ENCODE peak calls at places on chromosomes 7 and 10, in nine cellular contexts. One of them, this sample, is unnamed.

GRCh38 chr10:14487511-14487909 is 156.8 kb upstream of the FRMD4A start:
- DNase-seq in lower lobe of right lung: no peak
- DNase-seq in HFF-Myc: no peak
- DNase-seq in astrocyte of the cerebellum: no peak
- DNase-seq in foreskin fibroblast: peak
- DNase-seq in GM13977: no peak
- DNase-seq in GM23338: no peak
- DNase-seq in mammary epithelial cell: peak
- DNase-seq in uterus: no peak
- DNase-seq in this sample: peak

GRCh38 chr10:112783653-112784426 is 166.2 kb upstream of the TCF7L2 start:
- DNase-seq in lower lobe of right lung: no peak
- DNase-seq in HFF-Myc: no peak
- DNase-seq in astrocyte of the cerebellum: no peak
- DNase-seq in foreskin fibroblast: no peak
- DNase-seq in GM13977: no peak
- DNase-seq in GM23338: no peak
- DNase-seq in mammary epithelial cell: no peak
- DNase-seq in uterus: no peak
- DNase-seq in this sample: peak

GRCh38 chr10:44979281-44980181 is 922 bp upstream of the DEPP1 start:
- DNase-seq in lower lobe of right lung: no peak
- DNase-seq in HFF-Myc: no peak
- DNase-seq in astrocyte of the cerebellum: no peak
- DNase-seq in foreskin fibroblast: no peak
- DNase-seq in GM13977: no peak
- DNase-seq in GM23338: no peak
- DNase-seq in mammary epithelial cell: peak
- DNase-seq in uterus: no peak
- DNase-seq in this sample: peak

GRCh38 chr7:80819503-80819902 is 99.3 kb downstream of the SEMA3C start:
- DNase-seq in lower lobe of right lung: no peak
- DNase-seq in HFF-Myc: no peak
- DNase-seq in astrocyte of the cerebellum: no peak
- DNase-seq in foreskin fibroblast: no peak
- DNase-seq in GM13977: no peak
- DNase-seq in GM23338: no peak
- DNase-seq in mammary epithelial cell: no peak
- DNase-seq in uterus: no peak
- DNase-seq in this sample: no peak

GRCh38 chr10:23114228-23114850 is 19.0 kb downstream of the MSRB2 start:
- DNase-seq in lower lobe of right lung: no peak
- DNase-seq in HFF-Myc: no peak
- DNase-seq in astrocyte of the cerebellum: no peak
- DNase-seq in foreskin fibroblast: no peak
- DNase-seq in GM13977: no peak
- DNase-seq in GM23338: no peak
- DNase-seq in mammary epithelial cell: no peak
- DNase-seq in uterus: no peak
- DNase-seq in this sample: no peak

GRCh38 chr10:17959870-17960269 is 8.2 kb downstream of the SLC39A12 start:
- DNase-seq in lower lobe of right lung: no peak
- DNase-seq in HFF-Myc: no peak
- DNase-seq in astrocyte of the cerebellum: no peak
- DNase-seq in foreskin fibroblast: no peak
- DNase-seq in GM13977: no peak
- DNase-seq in GM23338: no peak
- DNase-seq in mammary epithelial cell: no peak
- DNase-seq in uterus: no peak
- DNase-seq in this sample: no peak

GRCh38 chr10:126302831-126303230 is 85.4 kb downstream of the ADAM12 start:
- DNase-seq in lower lobe of right lung: no peak
- DNase-seq in HFF-Myc: no peak
- DNase-seq in astrocyte of the cerebellum: no peak
- DNase-seq in foreskin fibroblast: peak
- DNase-seq in GM13977: no peak
- DNase-seq in GM23338: peak
- DNase-seq in mammary epithelial cell: no peak
- DNase-seq in uterus: no peak
- DNase-seq in this sample: peak

GRCh38 chr10:62335326-62335725 is 38.8 kb upstream of the ZNF365 start:
- DNase-seq in lower lobe of right lung: no peak
- DNase-seq in HFF-Myc: peak
- DNase-seq in astrocyte of the cerebellum: no peak
- DNase-seq in foreskin fibroblast: peak
- DNase-seq in GM13977: no peak
- DNase-seq in GM23338: no peak
- DNase-seq in mammary epithelial cell: peak
- DNase-seq in uterus: no peak
- DNase-seq in this sample: peak

GRCh38 chr10:77635402-77636227 is 2.0 kb downstream of the KCNMA1 start:
- DNase-seq in lower lobe of right lung: no peak
- DNase-seq in HFF-Myc: no peak
- DNase-seq in astrocyte of the cerebellum: no peak
- DNase-seq in foreskin fibroblast: no peak
- DNase-seq in GM13977: no peak
- DNase-seq in GM23338: peak
- DNase-seq in mammary epithelial cell: no peak
- DNase-seq in uterus: no peak
- DNase-seq in this sample: no peak

GRCh38 chr10:77637474-77637985 is at the start of gene KCNMA1:
- DNase-seq in lower lobe of right lung: peak
- DNase-seq in HFF-Myc: no peak
- DNase-seq in astrocyte of the cerebellum: no peak
- DNase-seq in foreskin fibroblast: peak
- DNase-seq in GM13977: peak
- DNase-seq in GM23338: peak
- DNase-seq in mammary epithelial cell: peak
- DNase-seq in uterus: peak
- DNase-seq in this sample: no peak

GRCh38 chr10:77636286-77636966 is 1.2 kb downstream of the KCNMA1 start:
- DNase-seq in lower lobe of right lung: no peak
- DNase-seq in HFF-Myc: no peak
- DNase-seq in astrocyte of the cerebellum: no peak
- DNase-seq in foreskin fibroblast: peak
- DNase-seq in GM13977: peak
- DNase-seq in GM23338: peak
- DNase-seq in mammary epithelial cell: no peak
- DNase-seq in uterus: no peak
- DNase-seq in this sample: no peak

GRCh38 chr10:77637986-77638765 is 568 bp upstream of the KCNMA1 start:
- DNase-seq in lower lobe of right lung: peak
- DNase-seq in HFF-Myc: no peak
- DNase-seq in astrocyte of the cerebellum: no peak
- DNase-seq in foreskin fibroblast: peak
- DNase-seq in GM13977: peak
- DNase-seq in GM23338: peak
- DNase-seq in mammary epithelial cell: peak
- DNase-seq in uterus: peak
- DNase-seq in this sample: no peak

GRCh38 chr10:77636967-77637473 is 588 bp downstream of the KCNMA1 start:
- DNase-seq in lower lobe of right lung: peak
- DNase-seq in HFF-Myc: no peak
- DNase-seq in astrocyte of the cerebellum: no peak
- DNase-seq in foreskin fibroblast: peak
- DNase-seq in GM13977: no peak
- DNase-seq in GM23338: no peak
- DNase-seq in mammary epithelial cell: no peak
- DNase-seq in uterus: no peak
- DNase-seq in this sample: no peak
- TF ChIP-seq CTCF in lower lobe of right lung: no peak
- TF ChIP-seq CTCF in HFF-Myc: no peak
- TF ChIP-seq CTCF in astrocyte of the cerebellum: no peak
- TF ChIP-seq CTCF in foreskin fibroblast: no peak
- TF ChIP-seq CTCF in GM13977: no peak
- TF ChIP-seq CTCF in GM23338: no peak
- TF ChIP-seq CTCF in mammary epithelial cell: no peak
- TF ChIP-seq CTCF in uterus: no peak
- TF ChIP-seq CTCF in this sample: no peak

GRCh38 chr7:14585232-14585631 is 317.3 kb downstream of the DGKB start:
- DNase-seq in lower lobe of right lung: no peak
- DNase-seq in HFF-Myc: no peak
- DNase-seq in astrocyte of the cerebellum: no peak
- DNase-seq in foreskin fibroblast: no peak
- DNase-seq in GM13977: no peak
- DNase-seq in GM23338: no peak
- DNase-seq in mammary epithelial cell: no peak
- DNase-seq in uterus: no peak
- DNase-seq in this sample: no peak

DNA sequence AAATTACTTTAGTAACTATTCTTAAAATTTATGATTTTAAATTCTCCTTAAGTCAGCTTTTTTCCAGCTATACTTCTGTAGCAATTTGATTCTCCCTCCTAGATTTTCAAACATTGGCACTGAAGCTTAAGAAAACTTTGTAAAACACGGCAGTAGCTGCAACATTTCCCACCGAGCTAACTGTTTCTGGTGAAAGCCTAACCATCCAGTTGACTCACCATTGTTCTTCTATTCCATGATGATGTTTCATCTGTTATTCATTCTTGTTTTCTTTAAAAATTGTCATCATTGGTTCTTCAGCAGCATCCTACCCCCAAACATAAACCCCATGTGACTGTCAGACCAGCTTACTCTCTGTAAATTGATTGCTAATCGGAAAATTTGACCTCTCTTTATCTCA is 312.3 kb downstream of the DGKB start:
- DNase-seq in lower lobe of right lung: no peak
- DNase-seq in HFF-Myc: no peak
- DNase-seq in astrocyte of the cerebellum: no peak
- DNase-seq in foreskin fibroblast: peak
- DNase-seq in GM13977: no peak
- DNase-seq in GM23338: no peak
- DNase-seq in mammary epithelial cell: no peak
- DNase-seq in uterus: no peak
- DNase-seq in this sample: no peak
- TF ChIP-seq CTCF in lower lobe of right lung: no peak
- TF ChIP-seq CTCF in HFF-Myc: no peak
- TF ChIP-seq CTCF in astrocyte of the cerebellum: no peak
- TF ChIP-seq CTCF in foreskin fibroblast: no peak
- TF ChIP-seq CTCF in GM13977: no peak
- TF ChIP-seq CTCF in GM23338: no peak
- TF ChIP-seq CTCF in mammary epithelial cell: no peak
- TF ChIP-seq CTCF in uterus: no peak
- TF ChIP-seq CTCF in this sample: no peak

GRCh38 chr10:119251315-119251708 is 43.9 kb downstream of the GRK5 start:
- DNase-seq in lower lobe of right lung: no peak
- DNase-seq in HFF-Myc: no peak
- DNase-seq in astrocyte of the cerebellum: no peak
- DNase-seq in foreskin fibroblast: peak
- DNase-seq in GM13977: no peak
- DNase-seq in GM23338: no peak
- DNase-seq in mammary epithelial cell: no peak
- DNase-seq in uterus: peak
- DNase-seq in this sample: no peak

GRCh38 chr10:119252470-119253151 is 45.2 kb downstream of the GRK5 start:
- DNase-seq in lower lobe of right lung: no peak
- DNase-seq in HFF-Myc: no peak
- DNase-seq in astrocyte of the cerebellum: no peak
- DNase-seq in foreskin fibroblast: no peak
- DNase-seq in GM13977: no peak
- DNase-seq in GM23338: no peak
- DNase-seq in mammary epithelial cell: no peak
- DNase-seq in uterus: no peak
- DNase-seq in this sample: no peak

GRCh38 chr10:119252051-119252465 is 44.7 kb downstream of the GRK5 start:
- DNase-seq in lower lobe of right lung: no peak
- DNase-seq in HFF-Myc: no peak
- DNase-seq in astrocyte of the cerebellum: no peak
- DNase-seq in foreskin fibroblast: peak
- DNase-seq in GM13977: no peak
- DNase-seq in GM23338: no peak
- DNase-seq in mammary epithelial cell: no peak
- DNase-seq in uterus: no peak
- DNase-seq in this sample: no peak

GRCh38 chr10:119254355-119254754 is 47.0 kb downstream of the GRK5 start:
- DNase-seq in lower lobe of right lung: no peak
- DNase-seq in HFF-Myc: no peak
- DNase-seq in astrocyte of the cerebellum: no peak
- DNase-seq in foreskin fibroblast: no peak
- DNase-seq in GM13977: no peak
- DNase-seq in GM23338: no peak
- DNase-seq in mammary epithelial cell: no peak
- DNase-seq in uterus: no peak
- DNase-seq in this sample: no peak

DNA sequence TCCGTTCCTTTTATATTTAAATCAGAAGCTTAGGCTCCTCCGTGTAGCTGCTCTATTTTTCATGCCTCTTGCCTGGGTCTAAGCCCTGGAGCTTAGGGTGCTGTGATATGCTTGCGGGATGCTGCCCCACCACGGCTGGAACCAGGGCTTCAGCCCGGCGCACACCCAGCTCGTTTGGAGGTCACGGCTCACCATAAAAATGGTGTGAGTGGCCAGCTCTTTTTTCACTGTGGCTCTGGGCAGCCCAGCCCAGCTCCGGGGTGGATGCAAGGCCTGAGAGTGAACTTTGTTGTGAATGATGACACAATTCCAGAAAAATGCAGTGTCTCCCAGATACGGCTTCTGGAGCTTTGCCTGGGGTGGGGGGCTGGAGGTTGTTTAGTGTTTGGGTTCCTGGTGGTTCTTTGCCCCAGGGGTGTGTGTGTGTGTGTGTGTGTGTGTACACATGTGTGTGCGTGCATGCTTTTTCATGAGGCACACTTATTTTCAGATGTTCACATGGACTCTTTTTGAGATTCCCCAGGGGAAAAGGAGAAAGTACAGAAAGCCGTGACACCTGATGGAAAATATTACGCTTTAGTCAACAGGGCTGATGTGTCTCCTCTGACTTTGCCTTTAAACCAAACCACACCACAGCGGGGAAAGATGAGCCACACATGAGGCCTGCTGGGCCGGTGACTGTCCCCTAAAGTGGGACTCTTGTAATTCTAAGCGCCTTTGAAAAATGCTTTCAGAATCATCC is 46.2 kb downstream of the GRK5 start:
- DNase-seq in lower lobe of right lung: no peak
- DNase-seq in HFF-Myc: peak
- DNase-seq in astrocyte of the cerebellum: peak
- DNase-seq in foreskin fibroblast: peak
- DNase-seq in GM13977: no peak
- DNase-seq in GM23338: peak
- DNase-seq in mammary epithelial cell: peak
- DNase-seq in uterus: peak
- DNase-seq in this sample: peak
- TF ChIP-seq CTCF in lower lobe of right lung: no peak
- TF ChIP-seq CTCF in HFF-Myc: no peak
- TF ChIP-seq CTCF in astrocyte of the cerebellum: peak
- TF ChIP-seq CTCF in foreskin fibroblast: peak
- TF ChIP-seq CTCF in GM13977: no peak
- TF ChIP-seq CTCF in GM23338: no peak
- TF ChIP-seq CTCF in mammary epithelial cell: no peak
- TF ChIP-seq CTCF in uterus: no peak
- TF ChIP-seq CTCF in this sample: no peak

DNA sequence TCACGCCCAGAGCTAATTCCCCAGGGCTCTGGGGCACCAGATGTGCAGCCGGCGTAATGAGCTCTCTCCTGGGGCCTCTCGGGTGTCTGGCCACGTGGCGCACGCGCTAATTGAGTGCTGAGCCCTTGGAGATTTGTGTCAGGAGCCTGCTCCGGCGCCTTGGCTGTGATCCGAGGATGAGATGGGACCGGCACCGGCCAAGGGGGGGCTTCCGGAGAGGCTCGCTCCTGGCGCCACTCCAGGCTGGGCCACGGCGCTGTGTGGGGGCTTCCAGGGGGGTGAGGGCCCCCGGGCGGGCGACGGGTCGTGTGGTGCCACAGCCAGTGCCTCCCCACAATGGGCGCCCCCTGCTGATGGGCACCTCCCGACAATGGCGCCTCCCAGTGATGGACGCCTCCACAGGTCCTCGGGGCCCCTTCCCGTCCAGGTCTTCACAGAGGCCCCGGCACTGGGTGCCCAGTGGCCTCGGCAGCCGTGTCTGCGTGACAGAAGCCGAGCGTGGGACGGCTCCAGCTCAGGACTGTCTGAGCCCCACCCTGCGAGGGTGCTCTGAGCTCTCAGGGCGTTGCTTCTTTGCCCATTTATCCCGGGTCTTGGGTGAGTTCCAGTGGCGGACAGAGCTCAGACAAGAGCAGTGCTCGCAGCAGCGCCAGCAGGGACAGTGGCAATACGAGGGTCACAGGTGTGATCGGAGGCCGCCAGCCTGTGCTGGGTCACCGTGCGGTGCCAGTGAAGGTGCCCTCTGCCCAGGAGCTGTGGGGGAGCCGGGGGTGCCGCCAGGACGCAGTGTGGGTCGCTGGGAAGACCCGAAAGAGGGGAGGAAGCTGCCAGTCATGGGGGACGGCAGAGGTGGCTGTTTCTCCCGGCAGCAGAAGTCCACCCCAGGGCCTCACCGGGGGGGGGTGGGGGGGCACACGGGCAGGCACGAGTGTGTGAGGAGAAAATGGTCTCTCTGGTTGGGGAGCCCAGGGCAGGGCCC is 8.2 kb upstream of the NKX6-2 start:
- DNase-seq in lower lobe of right lung: no peak
- DNase-seq in HFF-Myc: no peak
- DNase-seq in astrocyte of the cerebellum: no peak
- DNase-seq in foreskin fibroblast: peak
- DNase-seq in GM13977: no peak
- DNase-seq in GM23338: no peak
- DNase-seq in mammary epithelial cell: no peak
- DNase-seq in uterus: no peak
- DNase-seq in this sample: no peak
- TF ChIP-seq CTCF in lower lobe of right lung: no peak
- TF ChIP-seq CTCF in HFF-Myc: no peak
- TF ChIP-seq CTCF in astrocyte of the cerebellum: no peak
- TF ChIP-seq CTCF in foreskin fibroblast: no peak
- TF ChIP-seq CTCF in GM13977: peak
- TF ChIP-seq CTCF in GM23338: peak
- TF ChIP-seq CTCF in mammary epithelial cell: no peak
- TF ChIP-seq CTCF in uterus: no peak
- TF ChIP-seq CTCF in this sample: no peak

This sample was measured in bronchial epithelial cell.